ENCODE peak calls at places on chromosomes 7 and 10, in seven cellular contexts. S is GOT3, N is neuronal stem cell, T is right lobe of liver, I is stomach, J is adrenal gland, Z is uterus. R is an unnamed sample.

GRCh38 chr10:101512741-101513140 is 75.3 kb downstream of the POLL start:
- DNase-seq in S (no peak), N (no peak), T (no peak), I (no peak), J (no peak), Z (no peak), R (no peak)

GRCh38 chr7:135831451-135832220 is 83.0 kb upstream of the FAM180A start:
- DNase-seq in S (no peak), N (no peak), T (no peak), I (no peak), J (no peak), Z (no peak), R (no peak)

GRCh38 chr10:1545524-1545923 is 191.8 kb downstream of the ADARB2 start:
- DNase-seq in S (no peak), N (no peak), T (no peak), I (no peak), J (no peak), Z (no peak), R (peak)

GRCh38 chr7:187237-187927 is 5.0 kb upstream of the FAM20C start:
- DNase-seq in S (no peak), N (no peak), T (no peak), I (no peak), J (no peak), Z (no peak), R (no peak)

GRCh38 chr7:954330-955238 is at the start of gene ADAP1:
- DNase-seq in S (no peak), N (no peak), T (peak), I (peak), J (no peak), Z (peak), R (no peak)

GRCh38 chr10:4771554-4772201 is 54.3 kb upstream of the AKR1E2 start:
- DNase-seq in S (no peak), N (no peak), T (no peak), I (no peak), J (no peak), Z (no peak), R (no peak)

GRCh38 chr7:90999989-91000979 is 263.9 kb upstream of the FZD1 start:
- DNase-seq in S (no peak), N (no peak), T (no peak), I (no peak), J (no peak), Z (no peak), R (no peak)

GRCh38 chr10:100148353-100149211 is 37.2 kb downstream of the ERLIN1 start:
- DNase-seq in S (no peak), N (no peak), T (no peak), I (no peak), J (no peak), Z (no peak), R (no peak)

GRCh38 chr7:50978633-50979215 is 196.0 kb upstream of the GRB10 start:
- DNase-seq in S (no peak), N (no peak), T (no peak), I (no peak), J (no peak), Z (no peak), R (no peak)

GRCh38 chr7:157897686-157898085 is 560.9 kb downstream of the DNAJB6 start:
- DNase-seq in S (no peak), N (no peak), T (no peak), I (no peak), J (no peak), Z (no peak), R (no peak)

GRCh38 chr10:132880148-132880981 is 62.0 kb downstream of the CFAP46 start:
- DNase-seq in S (no peak), N (no peak), T (peak), I (no peak), J (no peak), Z (peak), R (peak)

GRCh38 chr10:131177431-131178327 is 133.8 kb downstream of the TCERG1L start:
- DNase-seq in S (no peak), N (no peak), T (no peak), I (peak), J (no peak), Z (no peak), R (no peak)

GRCh38 chr10:101120884-101121660 is 10.0 kb upstream of the TLX1 start:
- DNase-seq in S (no peak), N (no peak), T (peak), I (peak), J (no peak), Z (no peak), R (no peak)

GRCh38 chr7:74449809-74450397 is 3.8 kb upstream of the GTF2IRD1 start:
- DNase-seq in S (no peak), N (peak), T (no peak), I (peak), J (peak), Z (peak), R (peak)

GRCh38 chr10:83212632-83213349 is 926.5 kb upstream of the GHITM start:
- DNase-seq in S (no peak), N (no peak), T (no peak), I (no peak), J (no peak), Z (no peak), R (no peak)

GRCh38 chr7:80833289-80834104 is 85.4 kb downstream of the SEMA3C start:
- DNase-seq in S (no peak), N (no peak), T (no peak), I (no peak), J (no peak), Z (no peak), R (no peak)

GRCh38 chr7:107150375-107151073 is 18.3 kb upstream of the HBP1 start:
- DNase-seq in S (no peak), N (peak), T (peak), I (peak), J (peak), Z (peak), R (no peak)

GRCh38 chr10:102281103-102281502 is 35.8 kb downstream of the GBF1 start:
- DNase-seq in S (no peak), N (no peak), T (no peak), I (no peak), J (no peak), Z (no peak), R (no peak)

GRCh38 chr7:28572321-28573058 is 160.2 kb downstream of the CREB5 start:
- DNase-seq in S (no peak), N (no peak), T (no peak), I (no peak), J (no peak), Z (no peak), R (no peak)

GRCh38 chr7:74656911-74657691 is 417 bp upstream of the GTF2I start:
- DNase-seq in S (peak), N (peak), T (peak), I (peak), J (peak), Z (peak), R (peak)

GRCh38 chr10:114663631-114664030 is 5.6 kb upstream of the ABLIM1 start:
- DNase-seq in S (no peak), N (no peak), T (no peak), I (no peak), J (no peak), Z (no peak), R (no peak)

GRCh38 chr7:111274882-111275281 is 184.0 kb downstream of the LRRN3 start:
- DNase-seq in S (no peak), N (no peak), T (no peak), I (no peak), J (no peak), Z (no peak), R (no peak)

GRCh38 chr7:137957887-137958286 is 44.0 kb downstream of the CREB3L2 start:
- DNase-seq in S (peak), N (no peak), T (no peak), I (no peak), J (peak), Z (no peak), R (no peak)

GRCh38 chr7:83468251-83468739 is 180.6 kb downstream of the SEMA3E start:
- DNase-seq in S (peak), N (peak), T (peak), I (peak), J (peak), Z (peak), R (peak)